ENCODE peak calls at places on chromosome 18, in four cellular contexts. S is breast epithelium; X is NCI-H748 treated with DMSO at 0.1 percent for 48 hours; W is stimulated activated CD4-positive, alpha-beta T cell treated with anti-CD3 and anti-CD28 coated beads, Interleukin-15, amount 100 ng/mL, for 48 hours. F is an unnamed sample.

GRCh38 chr18:50623694-50624352 is 63.9 kb downstream of the MAPK4 start:
- DNase-seq in S (no peak), X (no peak), W (no peak), F (no peak)

GRCh38 chr18:63179422-63179821 is 140.1 kb downstream of the BCL2 start:
- DNase-seq in S (no peak), X (no peak), W (no peak), F (no peak)

GRCh38 chr18:44771957-44772917 is 91.5 kb downstream of the SETBP1 start:
- DNase-seq in S (no peak), X (peak; percentile 36), W (no peak), F (no peak)

GRCh38 chr18:35692866-35693265 is 111.3 kb downstream of the GALNT1 start:
- DNase-seq in S (no peak), X (no peak), W (no peak), F (no peak)

GRCh38 chr18:72847134-72847533 is 20.7 kb downstream of the NETO1 start:
- DNase-seq in S (peak; percentile 36), X (no peak), W (no peak), F (no peak)

GRCh38 chr18:45841765-45842442 is 16.4 kb downstream of the SIGLEC15 start:
- DNase-seq in S (no peak), X (no peak), W (no peak), F (no peak)

GRCh38 chr18:1511619-1512311 is 607.1 kb downstream of the ADCYAP1 start:
- DNase-seq in S (no peak), X (no peak), W (no peak), F (no peak)

GRCh38 chr18:25062720-25063119 is 289.2 kb downstream of the ZNF521 start:
- DNase-seq in S (no peak), X (no peak), W (no peak), F (no peak)

GRCh38 chr18:78090584-78090983 is 840.9 kb downstream of the GALR1 start:
- DNase-seq in S (no peak), X (peak; percentile 97), W (no peak), F (no peak)

GRCh38 chr18:50734342-50734741 is 85.5 kb downstream of the MRO start:
- DNase-seq in S (no peak), X (no peak), W (no peak), F (no peak)